ENCODE peak calls at places on chromosome 19, in four cellular contexts. O, T, X and L are unnamed samples.
A peak's percentile ranks its signal among the peaks of the same experiment; 100 is the strongest.

GRCh38 chr19:9857920-9858746 is 23.0 kb downstream of the PIN1 start:
- DNase-seq in T (no peak), X (no peak), O (no peak), L (no peak)

GRCh38 chr19:36775768-36776167 is 3.2 kb upstream of the ZNF850 start:
- DNase-seq in X (no peak), T (peak; percentile 75), O (no peak), L (no peak)

GRCh38 chr19:15180451-15181390 is 20.1 kb downstream of the NOTCH3 start:
- DNase-seq in T (no peak), O (peak; percentile 90), X (peak; percentile 37), L (no peak)

GRCh38 chr19:2154587-2155075 is 3.3 kb upstream of the AP3D1 start:
- DNase-seq in O (no peak), T (no peak), X (no peak), L (no peak)

GRCh38 chr19:3275068-3275582 is 50.7 kb downstream of the CELF5 start:
- DNase-seq in O (peak; percentile 41), T (peak; percentile 43), X (peak; percentile 65), L (no peak)

GRCh38 chr19:36963262-36963661 is 47.1 kb downstream of the ZNF568 start:
- DNase-seq in T (no peak), O (no peak), X (no peak), L (no peak)

GRCh38 chr19:33134571-33135041 is 2.7 kb downstream of the WDR88 start:
- DNase-seq in X (no peak), O (peak; percentile 30), T (no peak), L (no peak)

GRCh38 chr19:13917888-13918406 is 11.9 kb downstream of the CC2D1A start:
- DNase-seq in X (no peak), T (no peak), O (peak; percentile 11), L (no peak)

GRCh38 chr19:53908106-53908932 is 759 bp upstream of the CACNG7 start:
- DNase-seq in O (peak; percentile 57), X (no peak), T (no peak), L (no peak)

GRCh38 chr19:28881616-28882015 is 331.3 kb downstream of the UQCRFS1 start:
- DNase-seq in O (no peak), T (no peak), X (no peak), L (no peak)

GRCh38 chr19:8697671-8698432 is 743 bp downstream of the ACTL9 start:
- DNase-seq in X (no peak), T (peak; percentile 15), O (peak; percentile 44), L (no peak)

GRCh38 chr19:38880076-38880881 is 2.2 kb upstream of the RINL start:
- DNase-seq in T (no peak), O (no peak), X (no peak), L (no peak)

GRCh38 chr19:3606174-3606689 is 443 bp downstream of the TBXA2R start:
- DNase-seq in T (no peak), O (peak; percentile 71), X (no peak), L (no peak)

DNA sequence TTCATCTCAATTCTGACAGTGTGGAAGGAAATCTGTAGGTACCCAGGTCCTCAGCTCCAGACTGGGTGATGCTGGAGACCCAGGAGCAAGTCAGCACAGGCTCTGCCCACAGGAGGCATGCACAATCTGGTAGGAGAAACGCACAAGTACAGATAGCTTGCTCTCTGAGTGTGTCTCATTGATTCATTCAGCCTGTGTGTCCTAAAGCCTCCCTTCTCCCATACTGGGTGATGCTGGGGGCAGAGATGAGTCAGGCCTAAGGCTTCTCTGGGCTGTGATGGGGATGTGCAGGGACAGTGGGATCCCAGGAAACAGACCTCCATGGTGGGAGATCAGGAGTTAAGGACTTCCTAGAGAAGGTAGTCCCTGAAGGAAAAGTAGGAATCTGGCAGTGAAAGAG is 6.8 kb downstream of the ZNF526 start:
- DNase-seq in X (no peak), T (no peak), O (no peak), L (no peak)
- TF ChIP-seq CBX5 in X (no peak), T (no peak), O (no peak), L (no peak)

GRCh38 chr19:42111811-42112210 is 20.4 kb downstream of the POU2F2 start:
- DNase-seq in T (no peak), X (no peak), O (no peak), L (no peak)
- TF ChIP-seq CBX5 in T (no peak), X (no peak), O (no peak), L (no peak)

DNA sequence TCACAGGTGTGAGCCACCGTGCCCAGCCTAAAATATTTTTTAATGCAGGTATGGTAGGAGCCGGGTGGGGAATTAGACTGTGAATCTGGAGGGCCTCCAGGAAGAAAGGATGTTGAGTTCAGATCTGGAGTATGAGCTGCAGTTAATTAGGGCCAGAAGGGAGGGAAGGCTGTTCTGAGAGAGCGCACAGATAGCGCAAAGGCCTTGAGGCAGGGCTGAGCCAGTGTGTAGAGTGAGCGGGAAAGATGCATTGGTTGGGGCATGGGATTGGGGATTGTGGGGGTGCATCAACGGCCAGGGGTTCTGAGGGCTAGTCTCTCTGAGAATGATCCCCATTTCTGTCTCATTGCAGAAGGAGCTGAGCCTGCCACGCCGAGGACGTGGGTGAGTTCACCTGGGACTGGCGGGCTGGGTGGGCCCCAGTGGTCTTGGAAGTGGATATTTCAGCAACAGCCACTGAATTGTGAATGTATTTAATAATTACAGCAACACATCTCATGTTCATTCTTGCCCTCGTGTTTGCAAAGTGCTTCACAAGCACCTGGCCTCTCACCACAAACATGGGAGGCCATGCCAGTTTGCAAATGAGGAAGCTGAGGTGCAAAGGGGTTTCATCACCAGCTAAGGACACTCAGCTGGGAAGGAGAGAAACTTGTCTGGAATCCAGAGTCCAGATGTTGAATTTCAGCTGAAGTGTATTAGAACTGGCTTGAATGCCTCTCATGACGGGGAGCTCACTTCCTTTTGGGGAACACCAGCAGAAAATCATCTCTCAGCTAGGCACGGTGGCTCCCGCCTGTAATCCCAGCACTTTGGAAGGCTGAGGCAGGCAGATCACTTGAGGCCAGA is 9.9 kb downstream of the MAST3 start:
- DNase-seq in X (no peak), O (no peak), T (no peak), L (no peak)
- TF ChIP-seq CBX5 in X (no peak), O (no peak), T (no peak), L (no peak)

GRCh38 chr19:6534451-6535093 is 3.7 kb downstream of the TNFSF9 start:
- DNase-seq in O (no peak), T (no peak), X (no peak), L (no peak)
- TF ChIP-seq CBX5 in O (no peak), T (no peak), X (no peak), L (no peak)

GRCh38 chr19:18306209-18306902 is 16.5 kb downstream of the LSM4 start:
- DNase-seq in X (no peak), T (no peak), O (no peak), L (no peak)
- TF ChIP-seq CBX5 in X (no peak), T (no peak), O (no peak), L (no peak)

GRCh38 chr19:58229255-58229639 is 533 bp downstream of the ZNF544 start:
- DNase-seq in O (peak; percentile 44), T (no peak), X (peak; percentile 30), L (no peak)
- TF ChIP-seq CBX5 in O (no peak), T (no peak), X (no peak), L (no peak)